ENCODE peak calls at places on chromosome 4, in six cellular contexts. One of them, this sample, is unnamed.

GRCh38 chr4:183906486-183906735 is 1.3 kb downstream of the STOX2 start:
- DNase-seq in GM23338: no peak
- DNase-seq in AG04450: no peak
- DNase-seq in psoas muscle: no peak
- DNase-seq in adrenal gland: no peak
- DNase-seq in breast epithelium: no peak
- DNase-seq in this sample: no peak

GRCh38 chr4:125187621-125188176 is 127.1 kb upstream of the FAT4 start:
- DNase-seq in GM23338: no peak
- DNase-seq in AG04450: no peak
- DNase-seq in psoas muscle: no peak
- DNase-seq in adrenal gland: no peak
- DNase-seq in breast epithelium: peak
- DNase-seq in this sample: peak

GRCh38 chr4:52824603-52825310 is 37.4 kb upstream of the RASL11B start:
- DNase-seq in GM23338: no peak
- DNase-seq in AG04450: peak
- DNase-seq in psoas muscle: no peak
- DNase-seq in adrenal gland: peak
- DNase-seq in breast epithelium: no peak
- DNase-seq in this sample: no peak

GRCh38 chr4:25842229-25842840 is 20.5 kb downstream of the SEL1L3 start:
- DNase-seq in GM23338: peak
- DNase-seq in AG04450: no peak
- DNase-seq in psoas muscle: no peak
- DNase-seq in adrenal gland: no peak
- DNase-seq in breast epithelium: no peak
- DNase-seq in this sample: no peak

GRCh38 chr4:3851211-3851610 is 85.0 kb downstream of the ADRA2C start:
- DNase-seq in GM23338: peak
- DNase-seq in AG04450: no peak
- DNase-seq in psoas muscle: no peak
- DNase-seq in adrenal gland: no peak
- DNase-seq in breast epithelium: no peak
- DNase-seq in this sample: no peak

GRCh38 chr4:6591305-6591704 is 16.3 kb downstream of the MAN2B2 start:
- DNase-seq in GM23338: no peak
- DNase-seq in AG04450: no peak
- DNase-seq in psoas muscle: no peak
- DNase-seq in adrenal gland: no peak
- DNase-seq in breast epithelium: no peak
- DNase-seq in this sample: no peak

GRCh38 chr4:39568805-39569204 is 41.6 kb upstream of the UGDH start:
- DNase-seq in GM23338: no peak
- DNase-seq in AG04450: no peak
- DNase-seq in psoas muscle: no peak
- DNase-seq in adrenal gland: no peak
- DNase-seq in breast epithelium: no peak
- DNase-seq in this sample: peak

GRCh38 chr4:82866706-82867385 is 24.1 kb downstream of the SEC31A start:
- DNase-seq in GM23338: no peak
- DNase-seq in AG04450: no peak
- DNase-seq in psoas muscle: no peak
- DNase-seq in adrenal gland: no peak
- DNase-seq in breast epithelium: no peak
- DNase-seq in this sample: no peak

GRCh38 chr4:172698256-172698655 is 470.4 kb upstream of the GALNT7 start:
- DNase-seq in GM23338: no peak
- DNase-seq in AG04450: no peak
- DNase-seq in psoas muscle: no peak
- DNase-seq in adrenal gland: no peak
- DNase-seq in breast epithelium: no peak
- DNase-seq in this sample: no peak

GRCh38 chr4:1777822-1778641 is 15.1 kb upstream of the FGFR3 start:
- DNase-seq in GM23338: peak
- DNase-seq in AG04450: no peak
- DNase-seq in psoas muscle: no peak
- DNase-seq in adrenal gland: no peak
- DNase-seq in breast epithelium: no peak
- DNase-seq in this sample: no peak

GRCh38 chr4:48831532-48832015 is 686 bp downstream of the OCIAD1 start:
- DNase-seq in GM23338: peak
- DNase-seq in AG04450: no peak
- DNase-seq in psoas muscle: no peak
- DNase-seq in adrenal gland: no peak
- DNase-seq in breast epithelium: no peak
- DNase-seq in this sample: no peak

GRCh38 chr4:186829097-186829496 is 105.4 kb upstream of the FAT1 start:
- DNase-seq in GM23338: no peak
- DNase-seq in AG04450: no peak
- DNase-seq in psoas muscle: no peak
- DNase-seq in adrenal gland: no peak
- DNase-seq in breast epithelium: no peak
- DNase-seq in this sample: no peak

GRCh38 chr4:90118547-90119211 is 8.5 kb upstream of the CCSER1 start:
- DNase-seq in GM23338: no peak
- DNase-seq in AG04450: no peak
- DNase-seq in psoas muscle: no peak
- DNase-seq in adrenal gland: no peak
- DNase-seq in breast epithelium: no peak
- DNase-seq in this sample: no peak

GRCh38 chr4:1290165-1290977 is 680 bp downstream of the MAEA start:
- DNase-seq in GM23338: no peak
- DNase-seq in AG04450: no peak
- DNase-seq in psoas muscle: no peak
- DNase-seq in adrenal gland: no peak
- DNase-seq in breast epithelium: no peak
- DNase-seq in this sample: no peak

GRCh38 chr4:6929339-6929734 is 19.7 kb downstream of the TBC1D14 start:
- DNase-seq in GM23338: no peak
- DNase-seq in AG04450: no peak
- DNase-seq in psoas muscle: no peak
- DNase-seq in adrenal gland: peak
- DNase-seq in breast epithelium: no peak
- DNase-seq in this sample: no peak

GRCh38 chr4:39526810-39527295 is 386 bp downstream of the UGDH start:
- DNase-seq in GM23338: peak
- DNase-seq in AG04450: no peak
- DNase-seq in psoas muscle: no peak
- DNase-seq in adrenal gland: no peak
- DNase-seq in breast epithelium: no peak
- DNase-seq in this sample: no peak

GRCh38 chr4:87835192-87835591 is 2.4 kb downstream of the MEPE start:
- DNase-seq in GM23338: no peak
- DNase-seq in AG04450: no peak
- DNase-seq in psoas muscle: no peak
- DNase-seq in adrenal gland: no peak
- DNase-seq in breast epithelium: no peak
- DNase-seq in this sample: no peak

GRCh38 chr4:37043342-37043741 is 201.2 kb upstream of the NWD2 start:
- DNase-seq in GM23338: no peak
- DNase-seq in AG04450: no peak
- DNase-seq in psoas muscle: no peak
- DNase-seq in adrenal gland: no peak
- DNase-seq in breast epithelium: no peak
- DNase-seq in this sample: no peak

GRCh38 chr4:40957281-40957680 is 207.5 kb downstream of the NSUN7 start:
- DNase-seq in GM23338: no peak
- DNase-seq in AG04450: no peak
- DNase-seq in psoas muscle: no peak
- DNase-seq in adrenal gland: no peak
- DNase-seq in breast epithelium: no peak
- DNase-seq in this sample: no peak

GRCh38 chr4:155787113-155787710 is 28.4 kb downstream of the GUCY1B1 start:
- DNase-seq in GM23338: peak
- DNase-seq in AG04450: no peak
- DNase-seq in psoas muscle: no peak
- DNase-seq in adrenal gland: no peak
- DNase-seq in breast epithelium: no peak
- DNase-seq in this sample: peak

GRCh38 chr4:187370918-187371317 is 624.7 kb upstream of the ZFP42 start:
- DNase-seq in GM23338: no peak
- DNase-seq in AG04450: no peak
- DNase-seq in psoas muscle: no peak
- DNase-seq in adrenal gland: no peak
- DNase-seq in breast epithelium: no peak
- DNase-seq in this sample: no peak

GRCh38 chr4:26609398-26609797 is 25.5 kb downstream of the TBC1D19 start:
- DNase-seq in GM23338: no peak
- DNase-seq in AG04450: no peak
- DNase-seq in psoas muscle: no peak
- DNase-seq in adrenal gland: no peak
- DNase-seq in breast epithelium: no peak
- DNase-seq in this sample: no peak

GRCh38 chr4:141914746-141915145 is 278.4 kb downstream of the IL15 start:
- DNase-seq in GM23338: no peak
- DNase-seq in AG04450: no peak
- DNase-seq in psoas muscle: no peak
- DNase-seq in adrenal gland: no peak
- DNase-seq in breast epithelium: no peak
- DNase-seq in this sample: no peak

GRCh38 chr4:48985976-48986653 is at the start of gene CWH43:
- DNase-seq in GM23338: peak
- DNase-seq in AG04450: no peak
- DNase-seq in psoas muscle: no peak
- DNase-seq in adrenal gland: no peak
- DNase-seq in breast epithelium: no peak
- DNase-seq in this sample: peak

GRCh38 chr4:151325320-151326246 is at the start of gene SH3D19:
- DNase-seq in GM23338: peak
- DNase-seq in AG04450: no peak
- DNase-seq in psoas muscle: peak
- DNase-seq in adrenal gland: peak
- DNase-seq in breast epithelium: peak
- DNase-seq in this sample: peak

GRCh38 chr4:72888331-72888730 is 181.2 kb downstream of the COX18 start:
- DNase-seq in GM23338: no peak
- DNase-seq in AG04450: no peak
- DNase-seq in psoas muscle: no peak
- DNase-seq in adrenal gland: no peak
- DNase-seq in breast epithelium: no peak
- DNase-seq in this sample: no peak

GRCh38 chr4:72887152-72887551 is 182.4 kb downstream of the COX18 start:
- DNase-seq in GM23338: peak
- DNase-seq in AG04450: no peak
- DNase-seq in psoas muscle: no peak
- DNase-seq in adrenal gland: no peak
- DNase-seq in breast epithelium: no peak
- DNase-seq in this sample: no peak

DNA sequence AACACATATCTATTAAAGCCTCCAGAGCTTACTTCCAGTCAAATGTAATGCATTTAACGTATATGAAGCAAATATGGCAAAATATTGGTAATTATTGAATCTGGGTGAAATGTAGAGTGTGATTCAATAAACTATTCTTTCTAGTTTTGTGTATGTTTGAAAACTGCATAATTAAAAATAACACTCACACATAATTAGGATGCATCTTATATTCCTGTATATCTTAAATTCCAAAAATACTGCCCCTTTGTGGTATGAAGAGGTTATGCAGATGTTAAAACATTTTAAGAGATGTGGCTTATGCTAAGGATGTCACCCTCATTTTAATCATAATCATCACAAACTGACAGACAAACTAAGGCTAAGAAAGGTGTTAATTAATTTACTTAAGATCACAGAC is 182.9 kb downstream of the COX18 start:
- DNase-seq in GM23338: peak
- DNase-seq in AG04450: no peak
- DNase-seq in psoas muscle: no peak
- DNase-seq in adrenal gland: no peak
- DNase-seq in breast epithelium: no peak
- DNase-seq in this sample: no peak
- TF ChIP-seq CTCF in GM23338: peak
- TF ChIP-seq CTCF in AG04450: peak
- TF ChIP-seq CTCF in psoas muscle: no peak
- TF ChIP-seq CTCF in adrenal gland: peak
- TF ChIP-seq CTCF in breast epithelium: no peak
- TF ChIP-seq CTCF in this sample: no peak

GRCh38 chr4:8238515-8239053 is 31.0 kb upstream of the HTRA3 start:
- DNase-seq in GM23338: peak
- DNase-seq in AG04450: no peak
- DNase-seq in psoas muscle: no peak
- DNase-seq in adrenal gland: no peak
- DNase-seq in breast epithelium: no peak
- DNase-seq in this sample: no peak
- H3K27ac ChIP-seq in GM23338: no peak
- H3K27ac ChIP-seq in AG04450: no peak
- H3K27ac ChIP-seq in psoas muscle: no peak
- H3K27ac ChIP-seq in adrenal gland: no peak
- H3K27ac ChIP-seq in breast epithelium: no peak
- H3K27ac ChIP-seq in this sample: no peak

GRCh38 chr4:114273246-114273645 is 293.8 kb upstream of the ARSJ start:
- DNase-seq in GM23338: no peak
- DNase-seq in AG04450: no peak
- DNase-seq in psoas muscle: no peak
- DNase-seq in adrenal gland: no peak
- DNase-seq in breast epithelium: no peak
- DNase-seq in this sample: no peak
- H3K4me3 ChIP-seq in GM23338: no peak
- H3K4me3 ChIP-seq in AG04450: no peak
- H3K4me3 ChIP-seq in psoas muscle: no peak
- H3K4me3 ChIP-seq in adrenal gland: no peak
- H3K4me3 ChIP-seq in breast epithelium: no peak
- H3K4me3 ChIP-seq in this sample: no peak

GRCh38 chr4:150234246-150234645 is 156.0 kb downstream of the DCLK2 start:
- DNase-seq in GM23338: no peak
- DNase-seq in AG04450: no peak
- DNase-seq in psoas muscle: no peak
- DNase-seq in adrenal gland: no peak
- DNase-seq in breast epithelium: no peak
- DNase-seq in this sample: no peak

GRCh38 chr4:150230556-150230955 is 152.3 kb downstream of the DCLK2 start:
- DNase-seq in GM23338: no peak
- DNase-seq in AG04450: no peak
- DNase-seq in psoas muscle: no peak
- DNase-seq in adrenal gland: no peak
- DNase-seq in breast epithelium: no peak
- DNase-seq in this sample: no peak

GRCh38 chr4:150229538-150229937 is 151.3 kb downstream of the DCLK2 start:
- DNase-seq in GM23338: no peak
- DNase-seq in AG04450: no peak
- DNase-seq in psoas muscle: no peak
- DNase-seq in adrenal gland: no peak
- DNase-seq in breast epithelium: no peak
- DNase-seq in this sample: no peak

GRCh38 chr4:150231108-150231770 is 153.0 kb downstream of the DCLK2 start:
- DNase-seq in GM23338: no peak
- DNase-seq in AG04450: no peak
- DNase-seq in psoas muscle: no peak
- DNase-seq in adrenal gland: no peak
- DNase-seq in breast epithelium: no peak
- DNase-seq in this sample: no peak

DNA sequence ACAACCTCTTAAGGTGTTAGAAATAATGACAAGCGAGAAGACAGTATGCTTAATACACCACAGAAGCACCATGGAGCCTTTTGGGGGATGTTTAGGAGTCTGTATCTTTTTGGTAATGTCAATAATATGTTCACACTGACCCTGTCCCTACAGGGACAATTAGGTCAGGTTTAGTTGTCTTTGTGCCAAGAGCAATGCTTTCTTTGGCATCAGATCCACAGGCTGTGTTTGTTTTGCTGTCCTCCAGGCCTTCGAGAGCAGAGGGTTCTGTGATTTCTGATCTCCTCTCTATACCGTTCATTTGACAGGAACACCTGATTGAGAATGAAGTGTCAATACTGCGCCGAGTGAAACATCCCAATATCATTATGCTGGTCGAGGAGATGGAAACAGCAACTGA is 153.8 kb downstream of the DCLK2 start:
- DNase-seq in GM23338: no peak
- DNase-seq in AG04450: no peak
- DNase-seq in psoas muscle: no peak
- DNase-seq in adrenal gland: no peak
- DNase-seq in breast epithelium: no peak
- DNase-seq in this sample: no peak
- TF ChIP-seq CTCF in GM23338: no peak
- TF ChIP-seq CTCF in AG04450: no peak
- TF ChIP-seq CTCF in psoas muscle: no peak
- TF ChIP-seq CTCF in adrenal gland: no peak
- TF ChIP-seq CTCF in breast epithelium: no peak
- TF ChIP-seq CTCF in this sample: no peak